ENCODE peak calls at places on chromosomes 7 and 10, in ten cellular contexts. U, X, H, P, K, V, M, T, L and W are unnamed samples. For H3K4me1 and H3K36me3, the result is how much of the 10 kb centered on the place peaks cover.

GRCh38 chr10:72245949-72246525 is 27.7 kb upstream of the DDIT4 start:
- DNase-seq in K (no peak), M (peak), P (no peak), H (no peak), V (peak), U (no peak), X (no peak), L (no peak), T (no peak), W (no peak)

GRCh38 chr7:75806560-75807307 is 6.9 kb downstream of the CCL24 start:
- DNase-seq in V (no peak), L (no peak), X (peak), H (no peak), U (no peak), K (no peak), T (no peak), P (no peak), M (no peak), W (no peak)

GRCh38 chr7:139775829-139776266 is 1.9 kb downstream of the HIPK2 start:
- DNase-seq in M (no peak), L (no peak), H (peak), V (peak), U (no peak), P (no peak), T (peak), X (peak), K (peak), W (peak)

GRCh38 chr10:12081470-12081869 is 12.7 kb downstream of the DHTKD1 start:
- DNase-seq in L (no peak), X (no peak), M (no peak), T (no peak), H (no peak), U (no peak), K (no peak), P (no peak), V (no peak), W (no peak)

GRCh38 chr7:23062452-23062851 is 43.1 kb upstream of the KLHL7 start:
- DNase-seq in X (no peak), V (peak), T (no peak), H (no peak), K (no peak), U (no peak), P (no peak), L (no peak), M (no peak), W (peak)

GRCh38 chr7:74655785-74656420 is 1.6 kb upstream of the GTF2I start:
- DNase-seq in X (no peak), M (no peak), V (no peak), P (no peak), L (peak), U (no peak), T (no peak), K (no peak), H (no peak), W (no peak)

GRCh38 chr7:117829450-117829849 is 43.8 kb downstream of the CTTNBP2 start:
- DNase-seq in P (no peak), K (no peak), V (no peak), L (no peak), T (no peak), U (no peak), M (no peak), H (no peak), X (no peak), W (no peak)

GRCh38 chr7:121140790-121141189 is 152.3 kb downstream of the CPED1 start:
- DNase-seq in X (no peak), H (no peak), K (no peak), L (no peak), M (no peak), T (no peak), U (no peak), P (no peak), V (no peak), W (no peak)

GRCh38 chr7:10122573-10123100 is 851.0 kb upstream of the PHF14 start:
- DNase-seq in V (peak), M (no peak), T (no peak), U (no peak), X (peak), H (no peak), P (no peak), L (no peak), K (no peak), W (no peak)

GRCh38 chr10:78787095-78787494 is 281.7 kb upstream of the ZMIZ1 start:
- DNase-seq in H (no peak), U (no peak), L (no peak), V (peak), T (no peak), M (no peak), X (no peak), K (no peak), P (no peak), W (no peak)

GRCh38 chr10:114448897-114449296 is 44.6 kb upstream of the AFAP1L2 start:
- DNase-seq in T (no peak), H (no peak), V (no peak), M (no peak), K (no peak), L (no peak), X (no peak), P (no peak), U (no peak), W (no peak)

GRCh38 chr10:94088926-94089381 is 95.2 kb downstream of the PLCE1 start:
- DNase-seq in H (no peak), X (no peak), T (no peak), M (no peak), U (no peak), P (no peak), L (no peak), V (peak), K (no peak), W (no peak)

GRCh38 chr10:22315455-22316285 is 518 bp upstream of the COMMD3 start:
- DNase-seq in P (no peak), H (peak), V (no peak), U (no peak), L (no peak), X (peak), M (no peak), T (no peak), K (no peak), W (no peak)

GRCh38 chr7:149598721-149599308 is 101.2 kb upstream of the ZNF746 start:
- DNase-seq in T (no peak), K (no peak), M (no peak), H (no peak), X (peak), V (peak), U (no peak), L (no peak), P (no peak), W (no peak)

GRCh38 chr7:13293264-13294002 is 606.0 kb downstream of the ARL4A start:
- DNase-seq in X (no peak), T (no peak), M (no peak), H (no peak), L (no peak), V (no peak), K (no peak), U (no peak), P (no peak), W (no peak)

GRCh38 chr10:91198781-91199180 is 21.7 kb upstream of the PCGF5 start:
- DNase-seq in V (peak), M (no peak), P (no peak), L (no peak), H (no peak), T (no peak), X (no peak), K (no peak), U (no peak), W (no peak)

GRCh38 chr7:5422324-5423271 is 1.0 kb downstream of the TNRC18 start:
- DNase-seq in M (peak), X (peak), P (no peak), L (no peak), T (peak), H (no peak), K (no peak), U (no peak), V (peak), W (no peak)

GRCh38 chr10:104680467-104681401 is 39.6 kb downstream of the SORCS3 start:
- DNase-seq in M (no peak), H (no peak), L (no peak), T (peak), X (peak), K (no peak), V (no peak), U (peak), P (peak), W (no peak)

GRCh38 chr10:103885617-103886016 is 30.2 kb upstream of the SH3PXD2A start:
- DNase-seq in P (no peak), V (peak), L (no peak), X (no peak), U (no peak), K (no peak), M (no peak), H (no peak), T (no peak), W (no peak)

GRCh38 chr7:19491371-19491770 is 217.5 kb downstream of the POLR1F start:
- DNase-seq in L (no peak), V (no peak), M (no peak), H (no peak), P (no peak), U (no peak), X (peak), T (no peak), K (no peak), W (no peak)

GRCh38 chr7:69534461-69535041 is 63.7 kb upstream of the AUTS2 start:
- DNase-seq in K (no peak), U (no peak), L (no peak), V (no peak), H (no peak), P (no peak), T (no peak), M (no peak), X (peak), W (no peak)
- H3K4me1 ChIP-seq in K (under half), U (under half), L (under half), V (under half), H (under half), P (under half), T (under half), M (under half), X (under half), W (under half)

DNA sequence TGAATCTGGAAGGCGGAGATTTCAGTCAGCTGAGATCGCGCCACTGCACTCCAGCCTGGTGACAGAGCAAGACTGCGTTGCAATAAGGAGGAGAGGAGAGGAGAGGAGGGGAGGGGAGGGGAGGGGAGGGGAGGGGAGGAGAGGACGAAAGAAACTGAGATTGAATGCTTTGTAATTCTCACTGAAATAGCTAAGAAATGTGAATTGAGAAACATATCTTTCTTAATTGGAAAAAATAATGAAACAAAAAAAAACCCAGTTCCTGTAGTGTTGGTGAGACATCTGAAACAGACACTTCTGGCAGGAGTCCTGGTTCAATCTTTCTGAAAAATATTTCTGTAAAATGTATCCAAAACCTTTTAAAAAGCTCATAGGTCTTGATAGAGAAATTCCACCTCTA is 26.5 kb downstream of the PPA1 start:
- DNase-seq in K (no peak), T (no peak), X (no peak), L (no peak), U (no peak), M (no peak), P (no peak), H (no peak), V (no peak), W (no peak)
- H3K36me3 ChIP-seq in K (half or more), T (half or more), X (under half), L (half or more), U (under half), M (half or more), P (under half), H (under half), V (under half), W (half or more)

DNA sequence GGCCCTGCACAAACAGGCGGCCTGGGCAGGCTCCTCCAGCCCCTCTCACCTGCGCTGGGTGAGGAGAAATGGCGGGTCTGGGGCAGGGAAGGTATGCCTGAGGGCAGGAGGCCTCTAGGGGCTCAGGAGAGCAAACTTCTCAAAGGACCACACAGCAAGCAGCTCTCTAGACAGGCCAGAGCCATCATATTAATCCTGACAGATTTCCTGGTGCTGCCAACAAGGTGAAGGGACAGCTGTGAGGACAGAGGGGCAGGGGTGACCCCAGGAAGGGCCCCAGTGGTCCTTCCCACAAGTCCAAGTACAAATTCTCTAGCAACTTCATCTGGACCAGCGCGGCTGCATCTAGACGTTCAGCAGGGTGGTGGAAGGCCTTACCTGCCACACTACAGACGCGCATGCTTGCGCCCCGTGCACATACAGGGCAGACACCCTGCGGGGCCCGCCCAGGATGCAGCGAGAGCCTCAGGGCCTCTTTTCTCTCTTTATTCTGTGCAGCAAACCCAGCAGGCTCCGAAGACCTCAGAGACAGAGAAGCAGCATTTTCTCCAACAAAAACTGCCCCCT is 62.1 kb downstream of the ZRANB1 start:
- DNase-seq in H (no peak), K (no peak), X (no peak), M (peak), P (no peak), U (no peak), V (no peak), T (peak), L (peak), W (peak)
- H3K4me1 ChIP-seq in H (under half), K (half or more), X (under half), M (half or more), P (under half), U (half or more), V (under half), T (under half), L (half or more), W (half or more)

GRCh38 chr7:158786898-158787297 is 42.4 kb downstream of the ESYT2 start:
- DNase-seq in M (no peak), L (no peak), T (no peak), H (no peak), K (no peak), X (no peak), P (no peak), U (no peak), V (no peak), W (no peak)

GRCh38 chr7:158781976-158782637 is 47.2 kb downstream of the ESYT2 start:
- DNase-seq in X (no peak), H (no peak), U (no peak), M (no peak), V (no peak), K (no peak), L (no peak), P (no peak), T (no peak), W (no peak)

GRCh38 chr7:158783595-158783994 is 45.7 kb downstream of the ESYT2 start:
- DNase-seq in H (no peak), T (no peak), U (no peak), K (no peak), V (no peak), X (no peak), P (no peak), L (no peak), M (no peak), W (no peak)

GRCh38 chr7:158782638-158783490 is 46.4 kb downstream of the ESYT2 start:
- DNase-seq in U (peak), V (peak), P (no peak), K (peak), M (no peak), L (peak), H (peak), T (peak), X (peak), W (peak)

GRCh38 chr7:158784270-158784669 is 45.0 kb downstream of the ESYT2 start:
- DNase-seq in P (no peak), V (no peak), U (no peak), T (no peak), K (no peak), L (no peak), H (no peak), M (no peak), X (no peak), W (no peak)
- H3K36me3 ChIP-seq in P (under half), V (under half), U (under half), T (half or more), K (half or more), L (half or more), H (under half), M (under half), X (under half), W (under half)

DNA sequence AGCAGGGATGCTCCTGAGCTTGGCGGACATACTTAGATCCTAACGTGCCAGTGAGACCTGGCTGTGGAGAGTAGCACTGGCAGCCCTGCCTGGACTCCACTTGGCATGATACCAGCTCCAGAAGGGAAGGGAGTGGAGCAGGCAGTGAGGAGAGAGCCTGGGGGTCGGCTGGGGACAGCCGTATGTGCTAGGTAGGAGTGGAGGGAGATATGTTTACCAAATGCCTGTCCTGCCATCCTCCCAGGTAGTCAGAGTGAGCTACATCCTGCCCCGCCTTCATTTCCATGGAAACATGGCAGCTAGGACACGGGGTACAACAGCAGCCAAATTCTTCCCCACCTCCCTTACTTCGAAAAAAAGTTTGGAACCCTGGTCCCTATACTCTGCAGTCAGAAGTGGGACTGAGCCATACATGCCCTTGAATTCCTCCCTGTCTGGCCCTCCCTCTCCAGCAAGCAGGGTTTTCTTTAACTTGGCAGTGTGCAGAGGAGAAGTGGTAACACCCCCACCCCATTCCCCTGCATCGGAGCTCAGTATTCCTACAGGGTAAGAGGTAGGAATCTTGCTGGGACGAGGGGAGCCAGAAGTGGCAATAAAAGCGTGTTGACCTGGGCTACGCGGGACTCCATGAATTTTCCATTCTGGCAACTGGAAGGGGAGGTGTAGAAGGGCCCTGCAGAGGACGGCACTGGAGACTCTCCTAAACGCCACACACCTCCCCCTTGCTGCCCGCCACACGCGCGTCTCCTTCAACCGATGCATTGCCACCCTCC is 20.0 kb upstream of the SMO start:
- DNase-seq in P (no peak), K (no peak), U (no peak), H (no peak), T (no peak), M (no peak), X (peak), V (no peak), L (no peak), W (no peak)
- H3K4me1 ChIP-seq in P (under half), K (under half), U (under half), H (under half), T (under half), M (under half), X (under half), V (under half), L (under half), W (under half)

DNA sequence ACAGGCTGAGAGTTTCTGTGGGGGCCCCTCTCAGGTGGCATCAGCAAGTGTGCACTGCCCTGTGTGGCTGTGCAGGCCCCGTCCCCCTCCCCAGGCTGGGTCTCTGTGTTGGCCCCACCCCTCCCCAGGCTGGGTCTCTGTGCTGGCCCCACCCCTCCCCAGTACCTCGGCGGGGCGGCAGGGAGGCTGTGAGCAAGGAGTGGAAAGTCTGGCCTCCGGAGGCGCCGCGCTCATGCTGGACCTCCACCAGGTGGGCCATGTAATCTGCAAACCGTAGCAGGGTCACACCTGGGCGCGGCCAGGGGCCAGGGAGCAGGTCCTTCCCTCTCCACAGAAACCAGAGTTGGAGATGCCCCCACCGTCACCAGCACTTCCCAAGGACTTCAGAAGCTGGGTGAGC is 21.4 kb upstream of the MICALL2 start:
- DNase-seq in X (no peak), V (no peak), H (no peak), M (no peak), T (no peak), U (no peak), K (no peak), L (no peak), P (no peak), W (no peak)
- H3K36me3 ChIP-seq in X (under half), V (under half), H (under half), M (half or more), T (half or more), U (half or more), K (half or more), L (half or more), P (half or more), W (under half)